ENCODE peak calls at places on chromosomes 7 and 10, in seven cellular contexts. One of them, this sample, is unnamed.

GRCh38 chr7:88226886-88227516 is 7.2 kb upstream of the SRI start:
- DNase-seq in heart left ventricle: no peak
- DNase-seq in activated B cell treated with CpG ODN at 0.5 μM for 24 hours: no peak
- DNase-seq in transverse colon: peak
- DNase-seq in HFF-Myc: peak
- DNase-seq in RWPE1: peak
- DNase-seq in SK-N-SH: no peak
- DNase-seq in this sample: peak

GRCh38 chr7:26265499-26266075 is 26.1 kb upstream of the SNX10 start:
- DNase-seq in transverse colon: no peak
- DNase-seq in activated B cell treated with CpG ODN at 0.5 μM for 24 hours: no peak
- DNase-seq in heart left ventricle: no peak
- DNase-seq in SK-N-SH: no peak
- DNase-seq in RWPE1: no peak
- DNase-seq in HFF-Myc: no peak
- DNase-seq in this sample: no peak

GRCh38 chr7:75937958-75938786 is 23.2 kb downstream of the POR start:
- DNase-seq in heart left ventricle: peak
- DNase-seq in RWPE1: no peak
- DNase-seq in HFF-Myc: peak
- DNase-seq in SK-N-SH: peak
- DNase-seq in transverse colon: peak
- DNase-seq in activated B cell treated with CpG ODN at 0.5 μM for 24 hours: no peak
- DNase-seq in this sample: no peak

GRCh38 chr7:129951076-129952011 is 1.4 kb downstream of the UBE2H start:
- DNase-seq in activated B cell treated with CpG ODN at 0.5 μM for 24 hours: no peak
- DNase-seq in HFF-Myc: no peak
- DNase-seq in transverse colon: peak
- DNase-seq in RWPE1: no peak
- DNase-seq in SK-N-SH: peak
- DNase-seq in heart left ventricle: peak
- DNase-seq in this sample: no peak

GRCh38 chr7:110871856-110872255 is 219.1 kb upstream of the LRRN3 start:
- DNase-seq in SK-N-SH: no peak
- DNase-seq in HFF-Myc: no peak
- DNase-seq in RWPE1: no peak
- DNase-seq in heart left ventricle: no peak
- DNase-seq in transverse colon: no peak
- DNase-seq in activated B cell treated with CpG ODN at 0.5 μM for 24 hours: no peak
- DNase-seq in this sample: no peak

GRCh38 chr10:25725917-25726716 is 207.9 kb upstream of the MYO3A start:
- DNase-seq in SK-N-SH: peak
- DNase-seq in RWPE1: peak
- DNase-seq in heart left ventricle: peak
- DNase-seq in activated B cell treated with CpG ODN at 0.5 μM for 24 hours: no peak
- DNase-seq in HFF-Myc: peak
- DNase-seq in transverse colon: no peak
- DNase-seq in this sample: peak

GRCh38 chr7:157818701-157819516 is 482.1 kb downstream of the DNAJB6 start:
- DNase-seq in SK-N-SH: peak
- DNase-seq in transverse colon: no peak
- DNase-seq in HFF-Myc: no peak
- DNase-seq in heart left ventricle: no peak
- DNase-seq in activated B cell treated with CpG ODN at 0.5 μM for 24 hours: no peak
- DNase-seq in RWPE1: no peak
- DNase-seq in this sample: no peak

GRCh38 chr7:102211590-102212550 is 74.8 kb upstream of the SH2B2 start:
- DNase-seq in activated B cell treated with CpG ODN at 0.5 μM for 24 hours: peak
- DNase-seq in HFF-Myc: no peak
- DNase-seq in transverse colon: no peak
- DNase-seq in SK-N-SH: no peak
- DNase-seq in RWPE1: no peak
- DNase-seq in heart left ventricle: no peak
- DNase-seq in this sample: no peak

GRCh38 chr10:133100186-133100585 is 12.5 kb downstream of the ADGRA1 start:
- DNase-seq in heart left ventricle: no peak
- DNase-seq in SK-N-SH: no peak
- DNase-seq in RWPE1: no peak
- DNase-seq in transverse colon: no peak
- DNase-seq in activated B cell treated with CpG ODN at 0.5 μM for 24 hours: no peak
- DNase-seq in HFF-Myc: no peak
- DNase-seq in this sample: no peak

GRCh38 chr7:371119-371778 is 81.3 kb downstream of the FOXL3 start:
- DNase-seq in heart left ventricle: no peak
- DNase-seq in transverse colon: peak
- DNase-seq in activated B cell treated with CpG ODN at 0.5 μM for 24 hours: peak
- DNase-seq in HFF-Myc: no peak
- DNase-seq in SK-N-SH: peak
- DNase-seq in RWPE1: no peak
- DNase-seq in this sample: no peak

GRCh38 chr7:84490661-84491060 is 296.1 kb upstream of the SEMA3A start:
- DNase-seq in heart left ventricle: no peak
- DNase-seq in HFF-Myc: no peak
- DNase-seq in transverse colon: no peak
- DNase-seq in SK-N-SH: no peak
- DNase-seq in activated B cell treated with CpG ODN at 0.5 μM for 24 hours: no peak
- DNase-seq in RWPE1: no peak
- DNase-seq in this sample: no peak

GRCh38 chr10:118840071-118840775 is 85.5 kb upstream of the CACUL1 start:
- DNase-seq in SK-N-SH: no peak
- DNase-seq in transverse colon: peak
- DNase-seq in heart left ventricle: no peak
- DNase-seq in HFF-Myc: no peak
- DNase-seq in activated B cell treated with CpG ODN at 0.5 μM for 24 hours: no peak
- DNase-seq in RWPE1: peak
- DNase-seq in this sample: peak

GRCh38 chr7:27202741-27203134 is 2.8 kb upstream of the HOXA13 start:
- DNase-seq in transverse colon: no peak
- DNase-seq in activated B cell treated with CpG ODN at 0.5 μM for 24 hours: no peak
- DNase-seq in HFF-Myc: no peak
- DNase-seq in heart left ventricle: no peak
- DNase-seq in SK-N-SH: no peak
- DNase-seq in RWPE1: no peak
- DNase-seq in this sample: no peak

GRCh38 chr7:132488634-132489302 is 87.5 kb downstream of the PLXNA4 start:
- DNase-seq in HFF-Myc: peak
- DNase-seq in RWPE1: no peak
- DNase-seq in SK-N-SH: peak
- DNase-seq in activated B cell treated with CpG ODN at 0.5 μM for 24 hours: no peak
- DNase-seq in heart left ventricle: no peak
- DNase-seq in transverse colon: no peak
- DNase-seq in this sample: no peak

GRCh38 chr7:3217166-3217565 is 83.9 kb upstream of the SDK1 start:
- DNase-seq in heart left ventricle: peak
- DNase-seq in RWPE1: no peak
- DNase-seq in transverse colon: no peak
- DNase-seq in SK-N-SH: no peak
- DNase-seq in HFF-Myc: no peak
- DNase-seq in activated B cell treated with CpG ODN at 0.5 μM for 24 hours: no peak
- DNase-seq in this sample: no peak

GRCh38 chr10:61719906-61720305 is 57.2 kb downstream of the CABCOCO1 start:
- DNase-seq in HFF-Myc: no peak
- DNase-seq in transverse colon: no peak
- DNase-seq in heart left ventricle: no peak
- DNase-seq in SK-N-SH: no peak
- DNase-seq in RWPE1: no peak
- DNase-seq in activated B cell treated with CpG ODN at 0.5 μM for 24 hours: no peak
- DNase-seq in this sample: no peak

GRCh38 chr10:96556003-96556402 is 30.8 kb downstream of the TM9SF3 start:
- DNase-seq in RWPE1: peak
- DNase-seq in HFF-Myc: no peak
- DNase-seq in activated B cell treated with CpG ODN at 0.5 μM for 24 hours: no peak
- DNase-seq in transverse colon: no peak
- DNase-seq in SK-N-SH: peak
- DNase-seq in heart left ventricle: no peak
- DNase-seq in this sample: no peak

GRCh38 chr7:27910341-27910740 is 170.4 kb downstream of the TAX1BP1 start:
- DNase-seq in HFF-Myc: no peak
- DNase-seq in SK-N-SH: no peak
- DNase-seq in heart left ventricle: no peak
- DNase-seq in transverse colon: no peak
- DNase-seq in activated B cell treated with CpG ODN at 0.5 μM for 24 hours: no peak
- DNase-seq in RWPE1: no peak
- DNase-seq in this sample: no peak

GRCh38 chr7:155292680-155293226 is 4.9 kb upstream of the INSIG1 start:
- DNase-seq in RWPE1: no peak
- DNase-seq in SK-N-SH: no peak
- DNase-seq in HFF-Myc: no peak
- DNase-seq in heart left ventricle: no peak
- DNase-seq in activated B cell treated with CpG ODN at 0.5 μM for 24 hours: no peak
- DNase-seq in transverse colon: no peak
- DNase-seq in this sample: no peak

GRCh38 chr7:155289107-155289506 is 8.6 kb upstream of the INSIG1 start:
- DNase-seq in heart left ventricle: no peak
- DNase-seq in activated B cell treated with CpG ODN at 0.5 μM for 24 hours: no peak
- DNase-seq in RWPE1: no peak
- DNase-seq in HFF-Myc: no peak
- DNase-seq in SK-N-SH: no peak
- DNase-seq in transverse colon: no peak
- DNase-seq in this sample: no peak

GRCh38 chr7:155289949-155290501 is 7.7 kb upstream of the INSIG1 start:
- DNase-seq in transverse colon: no peak
- DNase-seq in heart left ventricle: no peak
- DNase-seq in RWPE1: no peak
- DNase-seq in HFF-Myc: no peak
- DNase-seq in SK-N-SH: no peak
- DNase-seq in activated B cell treated with CpG ODN at 0.5 μM for 24 hours: no peak
- DNase-seq in this sample: no peak

GRCh38 chr7:155291729-155292128 is 5.9 kb upstream of the INSIG1 start:
- DNase-seq in activated B cell treated with CpG ODN at 0.5 μM for 24 hours: no peak
- DNase-seq in transverse colon: no peak
- DNase-seq in SK-N-SH: no peak
- DNase-seq in RWPE1: no peak
- DNase-seq in heart left ventricle: no peak
- DNase-seq in HFF-Myc: no peak
- DNase-seq in this sample: no peak

DNA sequence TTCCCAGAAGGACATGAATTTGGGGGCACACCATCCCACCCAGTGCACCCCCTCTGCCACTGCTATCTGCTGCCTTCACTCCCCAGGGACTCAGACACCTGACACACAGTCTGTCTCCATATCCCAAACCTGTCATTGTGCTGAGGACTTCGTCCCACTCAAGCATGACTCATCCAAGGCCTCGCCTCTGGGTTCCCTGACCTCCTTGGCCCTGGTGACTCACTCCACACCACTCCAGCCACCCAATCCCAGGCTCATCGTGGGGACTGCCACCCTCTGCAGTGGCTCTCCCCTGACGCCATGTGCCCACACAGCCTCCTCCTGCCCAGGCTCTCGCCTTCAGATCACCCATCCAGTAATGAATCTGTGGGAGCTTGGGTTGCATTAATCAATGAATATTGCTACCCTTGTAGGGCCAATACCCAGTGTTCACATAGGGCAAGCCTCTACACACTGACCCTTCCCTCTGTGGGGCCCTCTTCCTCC is 6.6 kb upstream of the INSIG1 start:
- DNase-seq in activated B cell treated with CpG ODN at 0.5 μM for 24 hours: peak
- DNase-seq in SK-N-SH: no peak
- DNase-seq in HFF-Myc: peak
- DNase-seq in RWPE1: peak
- DNase-seq in transverse colon: peak
- DNase-seq in heart left ventricle: no peak
- DNase-seq in this sample: no peak
- TF ChIP-seq CTCF in activated B cell treated with CpG ODN at 0.5 μM for 24 hours: no peak
- TF ChIP-seq CTCF in SK-N-SH: no peak
- TF ChIP-seq CTCF in HFF-Myc: no peak
- TF ChIP-seq CTCF in RWPE1: no peak
- TF ChIP-seq CTCF in transverse colon: no peak
- TF ChIP-seq CTCF in heart left ventricle: no peak
- TF ChIP-seq CTCF in this sample: no peak

GRCh38 chr10:93917814-93918213 is 24.0 kb downstream of the SLC35G1 start:
- DNase-seq in transverse colon: no peak
- DNase-seq in RWPE1: no peak
- DNase-seq in SK-N-SH: no peak
- DNase-seq in HFF-Myc: no peak
- DNase-seq in heart left ventricle: no peak
- DNase-seq in activated B cell treated with CpG ODN at 0.5 μM for 24 hours: no peak
- DNase-seq in this sample: no peak

GRCh38 chr10:93926613-93927012 is 32.8 kb downstream of the SLC35G1 start:
- DNase-seq in transverse colon: no peak
- DNase-seq in HFF-Myc: no peak
- DNase-seq in SK-N-SH: no peak
- DNase-seq in RWPE1: no peak
- DNase-seq in activated B cell treated with CpG ODN at 0.5 μM for 24 hours: no peak
- DNase-seq in heart left ventricle: no peak
- DNase-seq in this sample: no peak

GRCh38 chr10:93917064-93917391 is 23.2 kb downstream of the SLC35G1 start:
- DNase-seq in RWPE1: no peak
- DNase-seq in activated B cell treated with CpG ODN at 0.5 μM for 24 hours: no peak
- DNase-seq in HFF-Myc: no peak
- DNase-seq in heart left ventricle: no peak
- DNase-seq in SK-N-SH: no peak
- DNase-seq in transverse colon: no peak
- DNase-seq in this sample: no peak

GRCh38 chr10:93916257-93917063 is 22.7 kb downstream of the SLC35G1 start:
- DNase-seq in HFF-Myc: no peak
- DNase-seq in heart left ventricle: no peak
- DNase-seq in transverse colon: no peak
- DNase-seq in RWPE1: peak
- DNase-seq in activated B cell treated with CpG ODN at 0.5 μM for 24 hours: no peak
- DNase-seq in SK-N-SH: peak
- DNase-seq in this sample: no peak

GRCh38 chr10:93921338-93921737 is 27.6 kb downstream of the SLC35G1 start:
- DNase-seq in RWPE1: no peak
- DNase-seq in SK-N-SH: peak
- DNase-seq in heart left ventricle: no peak
- DNase-seq in transverse colon: peak
- DNase-seq in HFF-Myc: no peak
- DNase-seq in activated B cell treated with CpG ODN at 0.5 μM for 24 hours: no peak
- DNase-seq in this sample: no peak
- TF ChIP-seq CTCF in RWPE1: peak
- TF ChIP-seq CTCF in SK-N-SH: peak
- TF ChIP-seq CTCF in heart left ventricle: peak
- TF ChIP-seq CTCF in transverse colon: peak
- TF ChIP-seq CTCF in HFF-Myc: peak
- TF ChIP-seq CTCF in activated B cell treated with CpG ODN at 0.5 μM for 24 hours: no peak
- TF ChIP-seq CTCF in this sample: peak

GRCh38 chr10:43686414-43686813 is 37.7 kb upstream of the ZNF32 start:
- DNase-seq in activated B cell treated with CpG ODN at 0.5 μM for 24 hours: no peak
- DNase-seq in transverse colon: no peak
- DNase-seq in HFF-Myc: no peak
- DNase-seq in heart left ventricle: no peak
- DNase-seq in SK-N-SH: no peak
- DNase-seq in RWPE1: no peak
- DNase-seq in this sample: no peak
- TF ChIP-seq CTCF in activated B cell treated with CpG ODN at 0.5 μM for 24 hours: no peak
- TF ChIP-seq CTCF in transverse colon: no peak
- TF ChIP-seq CTCF in HFF-Myc: peak
- TF ChIP-seq CTCF in heart left ventricle: no peak
- TF ChIP-seq CTCF in SK-N-SH: no peak
- TF ChIP-seq CTCF in RWPE1: no peak
- TF ChIP-seq CTCF in this sample: no peak

DNA sequence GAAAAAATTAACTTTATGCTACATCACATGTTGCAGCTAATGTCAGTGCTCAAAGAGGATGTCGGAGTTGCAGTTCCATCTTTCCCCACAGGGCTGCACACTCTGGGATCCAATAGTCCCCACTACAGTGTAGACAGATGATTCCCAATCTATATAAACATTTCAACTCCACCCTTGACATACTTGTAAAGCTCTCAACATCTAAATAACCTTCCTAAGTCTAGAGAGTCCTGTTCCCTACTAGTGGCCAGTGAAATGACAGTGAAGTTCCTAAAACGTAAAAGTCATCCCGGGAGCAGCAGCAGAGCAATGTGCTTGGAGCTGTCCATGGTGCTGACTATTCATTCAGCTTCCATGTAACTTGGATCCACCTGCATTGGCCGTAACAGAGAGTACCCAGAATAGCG is 145.1 kb downstream of the GRM8 start:
- DNase-seq in transverse colon: peak
- DNase-seq in SK-N-SH: peak
- DNase-seq in heart left ventricle: peak
- DNase-seq in RWPE1: peak
- DNase-seq in HFF-Myc: peak
- DNase-seq in activated B cell treated with CpG ODN at 0.5 μM for 24 hours: no peak
- DNase-seq in this sample: peak
- TF ChIP-seq CTCF in transverse colon: peak
- TF ChIP-seq CTCF in SK-N-SH: peak
- TF ChIP-seq CTCF in heart left ventricle: peak
- TF ChIP-seq CTCF in RWPE1: peak
- TF ChIP-seq CTCF in HFF-Myc: peak
- TF ChIP-seq CTCF in activated B cell treated with CpG ODN at 0.5 μM for 24 hours: no peak
- TF ChIP-seq CTCF in this sample: peak